ENCODE peak calls at places on chromosomes 12 and 14, in six cellular contexts. U is dorsolateral prefrontal cortex; W is HTR-8/SVneo; M is mesothelial cell of epicardium; F is stimulated activated CD8-positive, alpha-beta memory T cell treated with anti-CD3 and anti-CD28 coated beads, Interleukin-7, amount 100 ng/mL, for 1 hour; G is SW 1271. O is an unnamed sample.

GRCh38 chr12:132286912-132287311 is 42.5 kb downstream of the GALNT9 start:
- DNase-seq in M (no peak), W (peak), U (peak), F (no peak), G (peak), O (no peak)

GRCh38 chr14:21041676-21042433 is at the start of gene RNASE7:
- DNase-seq in F (no peak), G (no peak), M (no peak), U (peak), W (no peak), O (no peak)

GRCh38 chr14:91227183-91227628 is 17.3 kb downstream of the GPR68 start:
- DNase-seq in W (no peak), G (no peak), F (no peak), M (no peak), U (no peak), O (peak)

GRCh38 chr12:124512667-124513296 is 54.6 kb downstream of the NCOR2 start:
- DNase-seq in M (no peak), G (peak), U (peak), F (no peak), W (peak), O (peak)

GRCh38 chr14:55074662-55075061 is 23.2 kb downstream of the MAPK1IP1L start:
- DNase-seq in F (no peak), W (no peak), U (no peak), G (no peak), M (no peak), O (no peak)

GRCh38 chr14:71474291-71474690 is 457.9 kb upstream of the RGS6 start:
- DNase-seq in M (no peak), U (no peak), W (no peak), G (no peak), F (no peak), O (no peak)

GRCh38 chr14:78933948-78934524 is 763.9 kb downstream of the NRXN3 start:
- DNase-seq in U (no peak), F (no peak), M (no peak), W (peak), G (peak), O (no peak)

GRCh38 chr12:41013921-41014642 is 174.0 kb upstream of the PDZRN4 start:
- DNase-seq in W (no peak), G (no peak), U (no peak), F (no peak), M (no peak), O (no peak)

GRCh38 chr14:68584786-68585185 is 208.1 kb downstream of the ZFP36L1 start:
- DNase-seq in U (no peak), M (no peak), F (no peak), G (no peak), W (no peak), O (no peak)

GRCh38 chr14:88995437-88996198 is 171.2 kb downstream of the TTC8 start:
- DNase-seq in G (no peak), U (no peak), F (no peak), W (no peak), M (no peak), O (no peak)

GRCh38 chr12:13171921-13172859 is 24.3 kb upstream of the EMP1 start:
- DNase-seq in U (no peak), M (peak), G (no peak), W (peak), F (no peak), O (no peak)

GRCh38 chr12:109597795-109598427 is 24.3 kb downstream of the MVK start:
- DNase-seq in G (peak), U (peak), F (peak), M (peak), W (peak), O (peak)

GRCh38 chr12:24695657-24696329 is 253.1 kb downstream of the BCAT1 start:
- DNase-seq in F (no peak), M (no peak), W (no peak), G (no peak), U (no peak), O (no peak)

GRCh38 chr12:77113971-77114370 is 48.6 kb upstream of the E2F7 start:
- DNase-seq in W (no peak), G (no peak), U (no peak), F (no peak), M (no peak), O (no peak)

GRCh38 chr14:35927727-35928126 is 101.6 kb downstream of the BRMS1L start:
- DNase-seq in F (no peak), U (no peak), G (no peak), W (no peak), M (no peak), O (no peak)

GRCh38 chr14:32934891-32935633 is 3.6 kb upstream of the NPAS3 start:
- DNase-seq in F (no peak), U (no peak), W (no peak), G (no peak), M (no peak), O (peak)

GRCh38 chr14:50103558-50103957 is 12.8 kb downstream of the VCPKMT start:
- DNase-seq in U (no peak), F (no peak), W (no peak), M (no peak), G (no peak), O (no peak)

GRCh38 chr12:69239922-69240624 is 704 bp downstream of the CPSF6 start:
- DNase-seq in M (peak), U (peak), G (peak), W (no peak), F (peak), O (peak)

GRCh38 chr12:120234643-120235368 is 30.7 kb downstream of the PXN start:
- DNase-seq in U (peak), G (peak), F (no peak), M (no peak), W (peak), O (peak)

GRCh38 chr12:52720487-52720886 is 17.2 kb upstream of the KRT77 start:
- DNase-seq in U (no peak), G (no peak), W (peak), F (no peak), M (no peak), O (no peak)

GRCh38 chr14:74618078-74618952 is 6.3 kb upstream of the LTBP2 start:
- DNase-seq in W (no peak), U (no peak), M (no peak), F (peak), G (peak), O (no peak)

GRCh38 chr14:35158951-35159653 is 36.8 kb downstream of the PRORP start:
- DNase-seq in W (no peak), M (no peak), G (no peak), U (no peak), F (no peak), O (no peak)

GRCh38 chr14:97298331-97298730 is 501.1 kb downstream of the VRK1 start:
- DNase-seq in U (no peak), F (no peak), W (no peak), M (no peak), G (no peak), O (no peak)

GRCh38 chr12:120761581-120761980 is 36.0 kb downstream of the ACADS start:
- DNase-seq in U (no peak), W (no peak), G (no peak), M (no peak), F (no peak), O (no peak)